ENCODE peak calls at places on chromosomes 2 and 18, in four cellular contexts. B, G, T and R are unnamed samples.

GRCh38 chr2:20016346-20016745 is 3.9 kb upstream of the MATN3 start:
- DNase-seq in G (no peak), B (no peak), T (no peak), R (no peak)

GRCh38 chr2:100643906-100644501 is 81.2 kb downstream of the PDCL3 start:
- DNase-seq in B (no peak), T (no peak), G (no peak), R (no peak)

GRCh38 chr2:153360239-153360638 is 118.3 kb downstream of the RPRM start:
- DNase-seq in G (no peak), B (no peak), T (no peak), R (no peak)

GRCh38 chr2:172095146-172095904 is 7.4 kb downstream of the DLX2 start:
- DNase-seq in T (peak), B (no peak), G (peak), R (peak)

GRCh38 chr2:26786207-26787023 is 559 bp downstream of the CENPA start:
- DNase-seq in G (peak), T (no peak), B (peak), R (no peak)

GRCh38 chr2:204177977-204178522 is 241.5 kb downstream of the ICOS start:
- DNase-seq in T (no peak), B (peak), G (peak), R (peak)

GRCh38 chr2:37436324-37436723 is 91.9 kb downstream of the QPCT start:
- DNase-seq in B (no peak), G (no peak), T (no peak), R (no peak)

GRCh38 chr2:171893196-171893823 is 734 bp downstream of the SLC25A12 start:
- DNase-seq in G (no peak), T (peak), B (no peak), R (no peak)

GRCh38 chr2:121992700-121993099 is 237.2 kb downstream of the TSN start:
- DNase-seq in B (no peak), G (no peak), T (no peak), R (no peak)

GRCh38 chr18:7950380-7951143 is 383.4 kb downstream of the PTPRM start:
- DNase-seq in T (peak), B (no peak), G (peak), R (no peak)

GRCh38 chr2:100053499-100053898 is 88.9 kb downstream of the AFF3 start:
- DNase-seq in T (no peak), B (no peak), G (no peak), R (no peak)

GRCh38 chr18:37710731-37711130 is 145.1 kb upstream of the CELF4 start:
- DNase-seq in G (no peak), B (no peak), T (no peak), R (no peak)

GRCh38 chr2:237433920-237434319 is 20.0 kb upstream of the COL6A3 start:
- DNase-seq in B (no peak), T (no peak), G (peak), R (no peak)

GRCh38 chr18:57242285-57242684 is 95.4 kb downstream of the BOD1L2 start:
- DNase-seq in G (no peak), T (no peak), B (no peak), R (no peak)

GRCh38 chr2:8515390-8515761 is 166.5 kb upstream of the ID2 start:
- DNase-seq in G (no peak), T (no peak), B (no peak), R (no peak)